ENCODE peak calls at places on chromosomes 6 and 20, in four cellular contexts. A is activated naive CD8-positive, alpha-beta T cell treated with anti-CD3 and anti-CD28 coated beads for 36 hours; I is KBM-7; H is keratinocyte. F is an unnamed sample.

GRCh38 chr6:3068329-3069223 is at the start of gene RIPK1:
- DNase-seq in A (peak), I (peak), H (no peak), F (peak)

GRCh38 chr6:9896806-9897205 is 518.1 kb downstream of the TFAP2A start:
- DNase-seq in A (no peak), I (no peak), H (no peak), F (no peak)

GRCh38 chr6:26159417-26160273 is 72.4 kb downstream of the HFE start:
- DNase-seq in A (no peak), I (peak), H (no peak), F (no peak)

GRCh38 chr6:159044899-159045727 is at the start of gene TAGAP:
- DNase-seq in A (peak), I (peak), H (no peak), F (peak)

GRCh38 chr6:140044626-140045025 is 670.2 kb upstream of the CITED2 start:
- DNase-seq in A (no peak), I (no peak), H (no peak), F (no peak)

GRCh38 chr20:10715035-10715434 is 41.2 kb upstream of the JAG1 start:
- DNase-seq in A (no peak), I (no peak), H (no peak), F (no peak)

GRCh38 chr6:85641522-85641915 is 1.2 kb downstream of the SYNCRIP start:
- DNase-seq in A (no peak), I (peak), H (no peak), F (no peak)

GRCh38 chr20:1818247-1818840 is 76.9 kb upstream of the SIRPA start:
- DNase-seq in A (no peak), I (no peak), H (no peak), F (no peak)

GRCh38 chr20:5885866-5886265 is 64.5 kb downstream of the TRMT6 start:
- DNase-seq in A (no peak), I (no peak), H (no peak), F (no peak)

F was measured in activated T-helper 9 cell treated with anti-CD3 and anti-CD28 coated beads, Interleukin-2, amount 50 U/mL, for 16 hours.